ENCODE peak calls at places on chromosomes 11 and 22, in seven cellular contexts. P is HFF-Myc, F is A549, S is astrocyte, D is epithelial cell of esophagus, C is GM23338, R is sigmoid colon. I is an unnamed sample.

GRCh38 chr11:16049611-16050010 is 306.7 kb downstream of the SOX6 start:
- DNase-seq in P (no peak), F (no peak), S (no peak), D (no peak), C (peak), R (no peak), I (no peak)

GRCh38 chr11:126166413-126166812 is 45.0 kb downstream of the RPUSD4 start:
- DNase-seq in P (no peak), F (no peak), S (no peak), D (no peak), C (no peak), R (no peak), I (no peak)

GRCh38 chr11:55726715-55727324 is 46.4 kb upstream of the OR5D13 start:
- DNase-seq in P (no peak), F (peak), S (no peak), D (no peak), C (peak), R (no peak), I (no peak)

GRCh38 chr11:126507646-126508045 is 152.2 kb downstream of the ST3GAL4 start:
- DNase-seq in P (no peak), F (no peak), S (no peak), D (no peak), C (no peak), R (peak), I (no peak)

GRCh38 chr11:21514298-21514697 is 678.6 kb upstream of the ANO5 start:
- DNase-seq in P (no peak), F (peak), S (no peak), D (peak), C (peak), R (no peak), I (no peak)

GRCh38 chr11:113446112-113446511 is 29.1 kb downstream of the DRD2 start:
- DNase-seq in P (no peak), F (no peak), S (peak), D (peak), C (no peak), R (no peak), I (no peak)

GRCh38 chr11:47861762-47862161 is 13.6 kb upstream of the NUP160 start:
- DNase-seq in P (no peak), F (peak), S (peak), D (peak), C (no peak), R (no peak), I (peak)

GRCh38 chr11:32630844-32631243 is 47.2 kb downstream of the EIF3M start:
- DNase-seq in P (no peak), F (no peak), S (no peak), D (no peak), C (no peak), R (no peak), I (no peak)

GRCh38 chr11:96228472-96228871 is 114.5 kb downstream of the MAML2 start:
- DNase-seq in P (peak), F (peak), S (peak), D (peak), C (no peak), R (peak), I (peak)

GRCh38 chr11:108663154-108663877 is 1.6 kb upstream of the DDX10 start:
- DNase-seq in P (no peak), F (no peak), S (no peak), D (no peak), C (no peak), R (no peak), I (no peak)

GRCh38 chr11:134355656-134356055 is 23.9 kb downstream of the GLB1L2 start:
- DNase-seq in P (no peak), F (no peak), S (no peak), D (peak), C (no peak), R (peak), I (no peak)

GRCh38 chr22:23392420-23393121 is 187.5 kb downstream of the IGLL1 start:
- DNase-seq in P (no peak), F (no peak), S (no peak), D (no peak), C (no peak), R (peak), I (no peak)

GRCh38 chr11:122517403-122518379 is 137.8 kb upstream of the UBASH3B start:
- DNase-seq in P (no peak), F (no peak), S (no peak), D (no peak), C (no peak), R (no peak), I (peak)

GRCh38 chr11:3799143-3799542 is 1.8 kb upstream of the NUP98 start:
- DNase-seq in P (no peak), F (no peak), S (no peak), D (no peak), C (no peak), R (peak), I (no peak)

GRCh38 chr22:36325163-36326031 is 62.4 kb downstream of the MYH9 start:
- DNase-seq in P (no peak), F (no peak), S (peak), D (peak), C (no peak), R (peak), I (peak)

GRCh38 chr22:36538529-36538928 is 9.6 kb upstream of the EIF3D start:
- DNase-seq in P (no peak), F (no peak), S (no peak), D (no peak), C (peak), R (no peak), I (no peak)

GRCh38 chr11:10694481-10695239 is 1.1 kb upstream of the IRAG1 start:
- DNase-seq in P (no peak), F (no peak), S (peak), D (no peak), C (no peak), R (no peak), I (peak)

GRCh38 chr22:28711820-28712777 is 29.5 kb downstream of the CHEK2 start:
- DNase-seq in P (peak), F (peak), S (peak), D (peak), C (no peak), R (no peak), I (peak)

GRCh38 chr22:45104313-45104712 is 59.4 kb upstream of the NUP50 start:
- DNase-seq in P (no peak), F (no peak), S (no peak), D (no peak), C (no peak), R (no peak), I (no peak)

GRCh38 chr22:45099961-45100360 is 63.8 kb upstream of the NUP50 start:
- DNase-seq in P (no peak), F (no peak), S (no peak), D (no peak), C (no peak), R (no peak), I (no peak)

GRCh38 chr22:45103756-45104155 is 60.0 kb upstream of the NUP50 start:
- DNase-seq in P (no peak), F (no peak), S (no peak), D (no peak), C (peak), R (no peak), I (no peak)

GRCh38 chr22:45102896-45103420 is 60.8 kb upstream of the NUP50 start:
- DNase-seq in P (no peak), F (no peak), S (no peak), D (no peak), C (no peak), R (no peak), I (no peak)

DNA sequence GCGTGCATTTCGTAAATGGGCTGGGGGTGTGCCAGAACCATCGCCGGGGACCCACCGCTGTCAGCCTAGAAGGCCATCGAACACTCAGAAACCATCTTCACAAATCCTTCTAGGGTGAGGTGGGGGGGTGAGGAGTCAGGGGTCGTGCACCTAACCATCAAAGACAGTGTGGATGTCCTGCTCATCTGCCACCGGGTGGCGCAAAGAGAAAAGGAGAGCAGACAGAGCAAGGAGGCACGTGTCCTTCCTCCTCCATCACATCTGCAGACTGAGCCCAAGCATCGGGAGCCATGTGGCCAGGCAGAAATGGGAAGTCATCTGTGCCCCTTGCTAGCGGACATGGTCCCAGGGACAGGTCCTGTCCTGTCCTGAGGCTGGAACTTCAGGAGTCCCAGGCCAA is 61.9 kb upstream of the NUP50 start:
- DNase-seq in P (peak), F (peak), S (peak), D (peak), C (peak), R (peak), I (peak)
- TF ChIP-seq CTCF in P (peak), F (peak), S (peak), D (peak), C (peak), R (no peak), I (peak)

DNA sequence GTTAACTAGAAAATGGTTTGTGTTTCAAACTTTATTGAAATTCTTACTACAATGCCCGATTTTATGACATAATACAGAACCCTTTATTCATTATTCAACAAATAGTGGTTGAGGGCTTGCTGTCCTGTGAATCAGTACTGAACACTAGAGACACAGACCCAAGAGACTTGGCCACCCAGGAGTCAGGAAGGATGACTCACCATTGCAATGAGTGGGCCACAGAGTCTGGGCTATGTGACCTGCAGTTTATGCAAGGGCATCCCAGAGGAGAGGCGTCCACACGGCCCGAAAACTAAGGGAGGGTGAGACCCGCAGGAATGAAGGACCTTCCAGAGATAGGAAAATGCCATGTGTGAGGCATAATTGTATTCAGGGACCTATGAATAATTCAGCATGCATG is 143.8 kb upstream of the DDI1 start:
- DNase-seq in P (no peak), F (peak), S (peak), D (peak), C (no peak), R (no peak), I (peak)
- H3K4me3 ChIP-seq in P (no peak), F (no peak), S (no peak), D (no peak), C (no peak), R (no peak), I (no peak)

GRCh38 chr11:46521947-46522681 is 71.7 kb downstream of the AMBRA1 start:
- DNase-seq in P (no peak), F (peak), S (peak), D (no peak), C (peak), R (no peak), I (peak)

GRCh38 chr11:46520971-46521745 is 72.7 kb downstream of the AMBRA1 start:
- DNase-seq in P (peak), F (no peak), S (peak), D (peak), C (peak), R (no peak), I (peak)

GRCh38 chr11:46524201-46524600 is 69.6 kb downstream of the AMBRA1 start:
- DNase-seq in P (no peak), F (no peak), S (no peak), D (no peak), C (no peak), R (no peak), I (no peak)

GRCh38 chr11:46523290-46523689 is 70.5 kb downstream of the AMBRA1 start:
- DNase-seq in P (no peak), F (no peak), S (no peak), D (no peak), C (no peak), R (no peak), I (no peak)

GRCh38 chr11:46522682-46523281 is 71.0 kb downstream of the AMBRA1 start:
- DNase-seq in P (no peak), F (no peak), S (no peak), D (no peak), C (no peak), R (no peak), I (no peak)
- TF ChIP-seq CTCF in P (no peak), F (no peak), S (no peak), D (no peak), C (no peak), R (no peak), I (no peak)

GRCh38 chr11:34355726-34356125 is 2.1 kb downstream of the ABTB2 start:
- DNase-seq in P (no peak), F (no peak), S (no peak), D (no peak), C (no peak), R (no peak), I (no peak)
- H3K4me3 ChIP-seq in P (peak), F (peak), S (peak), D (no peak), C (peak), R (no peak), I (peak)

GRCh38 chr11:850777-851762 is 8.4 kb downstream of the TSPAN4 start:
- DNase-seq in P (no peak), F (no peak), S (no peak), D (no peak), C (peak), R (no peak), I (peak)
- TF ChIP-seq CTCF in P (no peak), F (no peak), S (no peak), D (no peak), C (peak), R (no peak), I (no peak)

GRCh38 chr11:8281266-8281665 is 17.6 kb upstream of the LMO1 start:
- DNase-seq in P (no peak), F (no peak), S (no peak), D (no peak), C (no peak), R (peak), I (no peak)

GRCh38 chr11:8283510-8284272 is 20.0 kb upstream of the LMO1 start:
- DNase-seq in P (no peak), F (no peak), S (no peak), D (no peak), C (peak), R (peak), I (no peak)

GRCh38 chr11:8285228-8285627 is 21.6 kb upstream of the LMO1 start:
- DNase-seq in P (no peak), F (no peak), S (no peak), D (no peak), C (no peak), R (peak), I (no peak)

GRCh38 chr11:8285796-8286195 is 22.1 kb upstream of the LMO1 start:
- DNase-seq in P (no peak), F (no peak), S (no peak), D (no peak), C (no peak), R (peak), I (no peak)

GRCh38 chr11:8282621-8283509 is 19.2 kb upstream of the LMO1 start:
- DNase-seq in P (no peak), F (no peak), S (no peak), D (no peak), C (peak), R (peak), I (no peak)
- H3K4me3 ChIP-seq in P (no peak), F (no peak), S (no peak), D (no peak), C (peak), R (no peak), I (no peak)

GRCh38 chr11:63745304-63746170 is 23.0 kb downstream of the ZFTA start:
- DNase-seq in P (no peak), F (no peak), S (no peak), D (no peak), C (no peak), R (no peak), I (no peak)
- TF ChIP-seq CTCF in P (no peak), F (peak), S (peak), D (peak), C (peak), R (no peak), I (peak)

DNA sequence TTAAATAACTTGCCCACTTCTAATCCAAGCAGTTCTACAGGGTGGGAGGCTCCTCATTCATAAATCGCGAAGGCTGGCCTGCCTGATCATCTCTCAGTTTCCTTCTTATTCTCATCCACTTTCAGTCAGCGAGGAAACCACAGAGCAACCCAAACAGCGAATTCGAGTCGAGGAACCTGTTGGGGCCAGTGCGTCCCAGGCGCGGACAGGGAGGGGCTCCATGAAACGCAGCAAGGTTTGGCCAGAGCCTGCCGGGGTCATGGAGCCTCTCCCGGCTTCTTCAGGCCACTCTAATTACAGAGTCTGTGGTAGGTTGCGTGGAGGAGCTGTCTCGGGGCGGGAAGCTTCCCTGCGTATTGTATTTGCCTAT is 741 bp upstream of the NAV2 start:
- DNase-seq in P (no peak), F (no peak), S (no peak), D (peak), C (peak), R (no peak), I (no peak)
- H3K4me3 ChIP-seq in P (peak), F (peak), S (peak), D (peak), C (peak), R (peak), I (peak)

DNA sequence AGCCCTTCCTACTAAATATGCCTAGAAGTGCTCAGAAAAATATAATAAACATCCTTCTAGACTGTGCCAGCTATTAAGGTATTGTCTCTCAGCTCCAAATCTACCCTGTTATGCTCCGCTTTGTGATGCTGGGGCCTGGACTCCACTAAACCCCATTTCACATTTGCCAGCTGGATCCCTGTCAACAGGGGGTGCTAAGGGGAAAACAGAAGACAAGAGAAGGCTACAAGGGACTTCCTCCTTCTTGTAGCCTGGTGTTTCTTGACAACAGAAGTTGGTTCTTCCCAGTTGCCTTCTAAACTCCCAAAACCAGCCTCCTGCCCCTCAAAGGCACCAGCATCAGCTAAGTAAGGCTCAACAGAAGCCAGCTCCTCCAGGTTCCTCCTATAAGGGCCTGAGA is 5.2 kb downstream of the NUMA1 start:
- DNase-seq in P (no peak), F (peak), S (no peak), D (peak), C (peak), R (no peak), I (no peak)
- TF ChIP-seq CTCF in P (peak), F (no peak), S (no peak), D (peak), C (peak), R (no peak), I (no peak)

GRCh38 chr11:72124046-72124445 is 11.5 kb upstream of the FOLR3 start:
- DNase-seq in P (no peak), F (no peak), S (no peak), D (no peak), C (no peak), R (no peak), I (no peak)

GRCh38 chr11:72119188-72119587 is 6.7 kb upstream of the ANAPC15 start:
- DNase-seq in P (no peak), F (no peak), S (no peak), D (no peak), C (no peak), R (no peak), I (no peak)

GRCh38 chr11:72123117-72123653 is 10.7 kb upstream of the ANAPC15 start:
- DNase-seq in P (no peak), F (no peak), S (no peak), D (no peak), C (no peak), R (no peak), I (peak)

GRCh38 chr11:72122607-72123006 is 10.1 kb upstream of the ANAPC15 start:
- DNase-seq in P (no peak), F (no peak), S (no peak), D (no peak), C (no peak), R (no peak), I (no peak)

DNA sequence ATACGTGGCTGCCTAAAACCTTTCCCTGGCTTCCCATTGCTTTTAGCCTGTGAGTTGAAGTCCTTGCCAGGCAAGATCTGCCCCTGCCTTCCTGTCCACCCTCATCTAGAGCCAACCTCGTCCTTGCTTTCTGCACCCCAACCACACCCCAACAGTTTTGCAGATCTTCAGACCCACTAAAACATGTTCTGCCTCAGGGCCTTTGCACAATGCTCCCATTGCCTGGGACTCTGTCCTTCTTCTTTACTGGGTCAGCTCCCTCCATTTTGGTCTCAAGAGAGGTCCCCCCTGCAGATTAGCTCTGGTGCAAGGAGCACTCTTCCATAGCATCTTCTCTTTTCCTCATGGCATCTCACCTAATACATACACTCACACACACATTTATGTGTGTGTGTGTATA is 8.4 kb upstream of the ANAPC15 start:
- DNase-seq in P (no peak), F (no peak), S (no peak), D (no peak), C (no peak), R (no peak), I (no peak)
- H3K4me3 ChIP-seq in P (no peak), F (no peak), S (no peak), D (no peak), C (no peak), R (no peak), I (no peak)